ENCODE peak calls at places on chromosomes 6 and 20, in five cellular contexts. One of them, this sample, is unnamed.

GRCh38 chr20:9515761-9516657 is 1.6 kb downstream of the LAMP5 start:
- DNase-seq in GM20000: no peak
- DNase-seq in fibroblast of lung: peak
- DNase-seq in GM06990: peak
- DNase-seq in CD4-positive, alpha-beta T cell: no peak
- DNase-seq in this sample: no peak

GRCh38 chr20:25044660-25045342 is 13.1 kb downstream of the ACSS1 start:
- DNase-seq in CD4-positive, alpha-beta T cell: no peak
- DNase-seq in GM06990: no peak
- DNase-seq in fibroblast of lung: no peak
- DNase-seq in GM20000: no peak
- DNase-seq in this sample: no peak

GRCh38 chr20:32535316-32535952 is 49.7 kb downstream of the NOL4L start:
- DNase-seq in fibroblast of lung: no peak
- DNase-seq in GM06990: peak
- DNase-seq in CD4-positive, alpha-beta T cell: no peak
- DNase-seq in GM20000: no peak
- DNase-seq in this sample: no peak

GRCh38 chr20:58542411-58543095 is 27.4 kb upstream of the APCDD1L start:
- DNase-seq in fibroblast of lung: peak
- DNase-seq in CD4-positive, alpha-beta T cell: no peak
- DNase-seq in GM20000: no peak
- DNase-seq in GM06990: no peak
- DNase-seq in this sample: no peak

GRCh38 chr6:107419747-107420146 is 39.6 kb downstream of the PDSS2 start:
- DNase-seq in CD4-positive, alpha-beta T cell: no peak
- DNase-seq in fibroblast of lung: peak
- DNase-seq in GM06990: no peak
- DNase-seq in GM20000: no peak
- DNase-seq in this sample: no peak

GRCh38 chr6:125140808-125141207 is 12.8 kb upstream of the TPD52L1 start:
- DNase-seq in GM06990: no peak
- DNase-seq in fibroblast of lung: peak
- DNase-seq in GM20000: no peak
- DNase-seq in CD4-positive, alpha-beta T cell: no peak
- DNase-seq in this sample: no peak

GRCh38 chr20:41169184-41169690 is 31.9 kb downstream of the PLCG1 start:
- DNase-seq in GM20000: no peak
- DNase-seq in GM06990: no peak
- DNase-seq in fibroblast of lung: no peak
- DNase-seq in CD4-positive, alpha-beta T cell: no peak
- DNase-seq in this sample: no peak

GRCh38 chr6:109478848-109479624 is 4.0 kb downstream of the ZBTB24 start:
- DNase-seq in GM06990: no peak
- DNase-seq in CD4-positive, alpha-beta T cell: no peak
- DNase-seq in fibroblast of lung: no peak
- DNase-seq in GM20000: no peak
- DNase-seq in this sample: no peak

GRCh38 chr20:25225642-25226432 is 22.0 kb upstream of the PYGB start:
- DNase-seq in GM20000: no peak
- DNase-seq in CD4-positive, alpha-beta T cell: no peak
- DNase-seq in GM06990: no peak
- DNase-seq in fibroblast of lung: no peak
- DNase-seq in this sample: no peak

GRCh38 chr6:32501016-32501415 is 29.1 kb downstream of the HLA-DRB5 start:
- DNase-seq in GM20000: no peak
- DNase-seq in fibroblast of lung: no peak
- DNase-seq in GM06990: no peak
- DNase-seq in CD4-positive, alpha-beta T cell: no peak
- DNase-seq in this sample: no peak

GRCh38 chr20:18577942-18578341 is 9.9 kb upstream of the DTD1 start:
- DNase-seq in CD4-positive, alpha-beta T cell: no peak
- DNase-seq in fibroblast of lung: no peak
- DNase-seq in GM06990: no peak
- DNase-seq in GM20000: no peak
- DNase-seq in this sample: no peak

GRCh38 chr6:92826633-92827032 is 592.7 kb downstream of the EPHA7 start:
- DNase-seq in GM06990: no peak
- DNase-seq in GM20000: no peak
- DNase-seq in CD4-positive, alpha-beta T cell: no peak
- DNase-seq in fibroblast of lung: no peak
- DNase-seq in this sample: no peak

GRCh38 chr20:17493173-17493572 is 38.0 kb downstream of the BFSP1 start:
- DNase-seq in fibroblast of lung: no peak
- DNase-seq in CD4-positive, alpha-beta T cell: no peak
- DNase-seq in GM06990: no peak
- DNase-seq in GM20000: no peak
- DNase-seq in this sample: no peak

GRCh38 chr20:47358672-47359532 is 2.4 kb upstream of the ZMYND8 start:
- DNase-seq in CD4-positive, alpha-beta T cell: no peak
- DNase-seq in GM20000: no peak
- DNase-seq in GM06990: peak
- DNase-seq in fibroblast of lung: peak
- DNase-seq in this sample: no peak

GRCh38 chr6:17165383-17165782 is 63.5 kb downstream of the STMND1 start:
- DNase-seq in CD4-positive, alpha-beta T cell: no peak
- DNase-seq in GM06990: no peak
- DNase-seq in GM20000: no peak
- DNase-seq in fibroblast of lung: peak
- DNase-seq in this sample: no peak

GRCh38 chr20:60258255-60258863 is 300.1 kb downstream of the CDH26 start:
- DNase-seq in fibroblast of lung: no peak
- DNase-seq in GM06990: no peak
- DNase-seq in CD4-positive, alpha-beta T cell: no peak
- DNase-seq in GM20000: no peak
- DNase-seq in this sample: no peak

GRCh38 chr6:129342243-129342642 is 367.7 kb downstream of the ARHGAP18 start:
- DNase-seq in GM06990: no peak
- DNase-seq in GM20000: no peak
- DNase-seq in fibroblast of lung: no peak
- DNase-seq in CD4-positive, alpha-beta T cell: no peak
- DNase-seq in this sample: no peak

GRCh38 chr20:35503841-35504460 is 25.5 kb downstream of the C20orf173 start:
- DNase-seq in fibroblast of lung: no peak
- DNase-seq in GM06990: no peak
- DNase-seq in GM20000: no peak
- DNase-seq in CD4-positive, alpha-beta T cell: no peak
- DNase-seq in this sample: no peak

GRCh38 chr20:19947611-19948264 is 69.4 kb upstream of the NAA20 start:
- DNase-seq in GM20000: peak
- DNase-seq in GM06990: peak
- DNase-seq in CD4-positive, alpha-beta T cell: no peak
- DNase-seq in fibroblast of lung: peak
- DNase-seq in this sample: peak

GRCh38 chr6:107564223-107564855 is 74.4 kb downstream of the SOBP start:
- DNase-seq in GM20000: no peak
- DNase-seq in GM06990: no peak
- DNase-seq in fibroblast of lung: no peak
- DNase-seq in CD4-positive, alpha-beta T cell: no peak
- DNase-seq in this sample: no peak

GRCh38 chr20:59661621-59662020 is 57.3 kb downstream of the PHACTR3 start:
- DNase-seq in fibroblast of lung: no peak
- DNase-seq in GM06990: no peak
- DNase-seq in CD4-positive, alpha-beta T cell: no peak
- DNase-seq in GM20000: no peak
- DNase-seq in this sample: no peak

GRCh38 chr6:166988674-166989201 is 10.5 kb upstream of the CEP43 start:
- DNase-seq in fibroblast of lung: peak
- DNase-seq in GM06990: no peak
- DNase-seq in GM20000: no peak
- DNase-seq in CD4-positive, alpha-beta T cell: no peak
- DNase-seq in this sample: no peak

GRCh38 chr6:136608991-136609390 is 58.8 kb upstream of the MAP7 start:
- DNase-seq in fibroblast of lung: peak
- DNase-seq in GM20000: no peak
- DNase-seq in GM06990: no peak
- DNase-seq in CD4-positive, alpha-beta T cell: no peak
- DNase-seq in this sample: no peak

GRCh38 chr20:57698867-57699275 is 10.9 kb downstream of the PMEPA1 start:
- DNase-seq in GM20000: no peak
- DNase-seq in GM06990: no peak
- DNase-seq in CD4-positive, alpha-beta T cell: no peak
- DNase-seq in fibroblast of lung: no peak
- DNase-seq in this sample: no peak

GRCh38 chr6:113908801-113909200 is 51.7 kb downstream of the MARCKS start:
- DNase-seq in GM20000: no peak
- DNase-seq in fibroblast of lung: peak
- DNase-seq in CD4-positive, alpha-beta T cell: no peak
- DNase-seq in GM06990: no peak
- DNase-seq in this sample: no peak

GRCh38 chr6:56891754-56892153 is 63.2 kb upstream of the BEND6 start:
- DNase-seq in fibroblast of lung: no peak
- DNase-seq in CD4-positive, alpha-beta T cell: no peak
- DNase-seq in GM20000: peak
- DNase-seq in GM06990: no peak
- DNase-seq in this sample: no peak

GRCh38 chr6:82980086-82980485 is 85.6 kb downstream of the UBE3D start:
- DNase-seq in GM20000: no peak
- DNase-seq in CD4-positive, alpha-beta T cell: no peak
- DNase-seq in fibroblast of lung: peak
- DNase-seq in GM06990: no peak
- DNase-seq in this sample: no peak

GRCh38 chr6:134979142-134979541 is 29.2 kb upstream of the ALDH8A1 start:
- DNase-seq in fibroblast of lung: no peak
- DNase-seq in CD4-positive, alpha-beta T cell: no peak
- DNase-seq in GM06990: peak
- DNase-seq in GM20000: peak
- DNase-seq in this sample: peak

GRCh38 chr6:127483399-127484055 is 24.3 kb upstream of the KIAA0408 start:
- DNase-seq in GM06990: no peak
- DNase-seq in CD4-positive, alpha-beta T cell: no peak
- DNase-seq in GM20000: no peak
- DNase-seq in fibroblast of lung: no peak
- DNase-seq in this sample: no peak

DNA sequence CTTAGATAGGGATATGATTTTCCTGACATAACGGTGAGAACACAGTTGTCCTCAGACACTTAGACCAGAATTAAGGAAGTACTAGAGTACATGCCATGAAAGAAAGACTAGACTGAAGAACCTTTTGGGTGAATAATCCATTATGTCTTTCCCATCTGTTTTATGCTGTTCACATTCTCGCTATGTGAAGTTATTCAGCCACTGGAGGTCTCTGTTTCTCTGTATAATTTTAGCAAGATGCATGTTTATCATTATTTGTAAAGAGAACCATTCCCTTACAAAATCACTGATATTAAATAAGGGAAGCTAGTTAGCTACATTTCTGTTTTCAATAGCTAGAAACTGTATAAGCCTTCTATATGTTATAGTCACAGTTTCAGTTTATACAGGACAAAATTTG is 391.9 kb downstream of the CD109 start:
- DNase-seq in CD4-positive, alpha-beta T cell: no peak
- DNase-seq in GM20000: no peak
- DNase-seq in GM06990: no peak
- DNase-seq in fibroblast of lung: peak
- DNase-seq in this sample: no peak
- TF ChIP-seq CTCF in CD4-positive, alpha-beta T cell: no peak
- TF ChIP-seq CTCF in GM20000: no peak
- TF ChIP-seq CTCF in GM06990: no peak
- TF ChIP-seq CTCF in fibroblast of lung: peak
- TF ChIP-seq CTCF in this sample: no peak

GRCh38 chr6:70563540-70563939 is 3.2 kb upstream of the SDHAF4 start:
- DNase-seq in fibroblast of lung: no peak
- DNase-seq in GM06990: no peak
- DNase-seq in GM20000: no peak
- DNase-seq in CD4-positive, alpha-beta T cell: no peak
- DNase-seq in this sample: no peak

DNA sequence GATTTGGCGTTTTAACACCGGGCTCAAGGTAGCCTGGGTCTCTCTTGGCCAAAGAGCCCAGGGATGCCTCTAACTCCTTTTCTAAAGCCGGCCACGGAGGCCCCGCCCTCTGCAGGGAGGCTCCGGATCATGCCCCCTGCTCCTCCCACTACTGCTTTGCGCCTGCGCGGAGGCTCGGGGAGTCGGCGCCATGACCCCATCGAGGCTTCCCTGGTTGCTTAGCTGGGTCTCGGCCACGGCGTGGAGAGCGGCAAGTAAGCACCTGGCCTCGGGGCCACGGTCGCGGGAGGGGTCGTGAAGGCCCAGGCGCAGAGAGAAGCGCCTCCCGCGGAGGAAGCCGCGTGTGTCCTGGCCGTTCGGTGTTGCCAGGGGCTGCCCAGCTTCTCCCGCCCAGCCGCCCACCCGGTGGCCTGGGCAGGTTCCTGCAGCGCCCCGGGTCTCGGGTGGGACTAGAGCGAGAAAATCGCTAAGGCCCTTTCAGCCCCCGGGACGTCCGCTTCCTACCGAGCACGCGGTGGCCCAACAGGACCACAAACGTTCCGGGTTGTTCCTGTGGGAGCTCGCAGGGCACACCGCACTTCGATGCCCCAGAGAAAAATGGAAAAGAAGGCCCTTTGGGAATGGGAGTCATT is at the start of gene SDHAF4:
- DNase-seq in GM20000: peak
- DNase-seq in CD4-positive, alpha-beta T cell: peak
- DNase-seq in fibroblast of lung: peak
- DNase-seq in GM06990: peak
- DNase-seq in this sample: peak
- TF ChIP-seq CTCF in GM20000: no peak
- TF ChIP-seq CTCF in CD4-positive, alpha-beta T cell: no peak
- TF ChIP-seq CTCF in fibroblast of lung: no peak
- TF ChIP-seq CTCF in GM06990: no peak
- TF ChIP-seq CTCF in this sample: no peak

DNA sequence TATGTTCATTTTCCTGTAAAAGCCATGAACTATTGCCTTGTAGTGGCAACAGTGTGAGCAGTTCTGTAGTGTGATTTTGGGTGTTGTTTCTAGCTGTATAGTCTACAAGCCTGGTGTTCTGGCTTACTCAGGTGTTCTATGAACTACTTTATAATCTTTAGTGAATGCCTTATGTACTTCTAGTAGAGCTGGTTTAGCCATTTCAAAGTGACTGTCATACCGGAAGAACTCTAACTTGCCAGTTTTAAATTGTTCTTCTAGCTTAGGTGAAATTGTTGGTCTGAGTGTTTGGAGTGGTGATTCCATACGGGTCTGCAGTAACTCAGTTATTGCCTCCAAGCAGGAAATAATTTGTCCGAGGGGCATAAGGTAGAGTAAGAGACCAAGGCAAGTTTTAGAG is 150.2 kb upstream of the ZNF184 start:
- DNase-seq in CD4-positive, alpha-beta T cell: no peak
- DNase-seq in GM20000: no peak
- DNase-seq in GM06990: no peak
- DNase-seq in fibroblast of lung: no peak
- DNase-seq in this sample: no peak
- TF ChIP-seq CTCF in CD4-positive, alpha-beta T cell: no peak
- TF ChIP-seq CTCF in GM20000: no peak
- TF ChIP-seq CTCF in GM06990: no peak
- TF ChIP-seq CTCF in fibroblast of lung: no peak
- TF ChIP-seq CTCF in this sample: no peak

GRCh38 chr6:111720931-111721496 is 115.3 kb upstream of the TRAF3IP2 start:
- DNase-seq in CD4-positive, alpha-beta T cell: no peak
- DNase-seq in GM20000: no peak
- DNase-seq in fibroblast of lung: no peak
- DNase-seq in GM06990: no peak
- DNase-seq in this sample: no peak
- TF ChIP-seq CTCF in CD4-positive, alpha-beta T cell: no peak
- TF ChIP-seq CTCF in GM20000: no peak
- TF ChIP-seq CTCF in fibroblast of lung: no peak
- TF ChIP-seq CTCF in GM06990: no peak
- TF ChIP-seq CTCF in this sample: no peak

GRCh38 chr20:44056010-44056698 is 130.8 kb downstream of the JPH2 start:
- DNase-seq in CD4-positive, alpha-beta T cell: peak
- DNase-seq in fibroblast of lung: no peak
- DNase-seq in GM20000: no peak
- DNase-seq in GM06990: no peak
- DNase-seq in this sample: no peak
- TF ChIP-seq CTCF in CD4-positive, alpha-beta T cell: peak
- TF ChIP-seq CTCF in fibroblast of lung: no peak
- TF ChIP-seq CTCF in GM20000: peak
- TF ChIP-seq CTCF in GM06990: peak
- TF ChIP-seq CTCF in this sample: peak

This sample was measured in GM13976.